ENCODE peak calls at places on chromosomes 3 and 15, in four cellular contexts. H is ACHN, P is HFF-Myc, A is left ventricle myocardium superior. O is an unnamed sample.

GRCh38 chr3:170975283-170976189 is 51.0 kb downstream of the SLC2A2 start:
- DNase-seq in H (no peak), P (no peak), A (no peak), O (no peak)

GRCh38 chr3:59286791-59287531 is 237.1 kb upstream of the CFAP20DC start:
- DNase-seq in H (no peak), P (no peak), A (peak; percentile 46), O (no peak)

GRCh38 chr3:26099692-26100091 is 309.8 kb downstream of the OXSM start:
- DNase-seq in H (no peak), P (no peak), A (no peak), O (no peak)

GRCh38 chr3:122010506-122010905 is 11.5 kb downstream of the ILDR1 start:
- DNase-seq in H (no peak), P (no peak), A (no peak), O (no peak)

GRCh38 chr3:195128255-195129071 is 142.5 kb downstream of the XXYLT1 start:
- DNase-seq in H (no peak), P (no peak), A (no peak), O (no peak)

GRCh38 chr3:32391643-32392529 is at the start of gene CMTM7:
- DNase-seq in H (peak; percentile 78), P (no peak), A (peak; percentile 85), O (peak; percentile 94)

GRCh38 chr15:45549831-45550230 is 27.3 kb upstream of the SLC30A4 start:
- DNase-seq in H (no peak), P (peak; percentile 37), A (no peak), O (no peak)

GRCh38 chr15:72797834-72798233 is 14.3 kb upstream of the ADPGK start:
- DNase-seq in H (no peak), P (no peak), A (no peak), O (no peak)

GRCh38 chr3:87674397-87675161 is 384.2 kb downstream of the CGGBP1 start:
- DNase-seq in H (no peak), P (no peak), A (no peak), O (no peak)

GRCh38 chr15:72272997-72273352 is 621 bp upstream of the PARP6 start:
- DNase-seq in H (no peak), P (no peak), A (no peak), O (no peak)

GRCh38 chr3:75906555-75907112 is 121.3 kb upstream of the ZNF717 start:
- DNase-seq in H (no peak), P (no peak), A (no peak), O (peak; percentile 61)

GRCh38 chr3:126859415-126860246 is 123.3 kb upstream of the PLXNA1 start:
- DNase-seq in H (no peak), P (no peak), A (no peak), O (no peak)

GRCh38 chr3:188294823-188295487 is 141.0 kb downstream of the LPP start:
- DNase-seq in H (peak; percentile 85), P (peak; percentile 80), A (no peak), O (no peak)

GRCh38 chr3:45043715-45044299 is 17.7 kb downstream of the CLEC3B start:
- DNase-seq in H (peak; percentile 5), P (peak; percentile 77), A (no peak), O (no peak)

GRCh38 chr3:29693863-29694262 is 413.0 kb downstream of the RBMS3 start:
- DNase-seq in H (peak; percentile 96), P (peak; percentile 77), A (no peak), O (no peak)

O was measured in kidney.